ENCODE peak calls at places on chromosomes 11 and 22, in seven cellular contexts. One of them, this sample, is unnamed.

GRCh38 chr11:12044799-12045198 is 36.4 kb upstream of the DKK3 start:
- DNase-seq in AG09319: no peak
- DNase-seq in activated naive CD8-positive, alpha-beta T cell treated with anti-CD3 and anti-CD28 coated beads, Interleukin-2, amount 50 U/mL, for 16 hours: no peak
- DNase-seq in IMR-90: no peak
- DNase-seq in stromal cell of bone marrow: no peak
- DNase-seq in HAP-1: no peak
- DNase-seq in neuronal stem cell: no peak
- DNase-seq in this sample: no peak

GRCh38 chr22:37747090-37747714 is 50.4 kb downstream of the TRIOBP start:
- DNase-seq in AG09319: no peak
- DNase-seq in activated naive CD8-positive, alpha-beta T cell treated with anti-CD3 and anti-CD28 coated beads, Interleukin-2, amount 50 U/mL, for 16 hours: no peak
- DNase-seq in IMR-90: peak; percentile 66
- DNase-seq in stromal cell of bone marrow: no peak
- DNase-seq in HAP-1: peak; percentile 22
- DNase-seq in neuronal stem cell: no peak
- DNase-seq in this sample: no peak

GRCh38 chr11:76752321-76753175 is 30.6 kb upstream of the TSKU start:
- DNase-seq in AG09319: peak; percentile 88
- DNase-seq in activated naive CD8-positive, alpha-beta T cell treated with anti-CD3 and anti-CD28 coated beads, Interleukin-2, amount 50 U/mL, for 16 hours: no peak
- DNase-seq in IMR-90: peak; percentile 88
- DNase-seq in stromal cell of bone marrow: peak; percentile 93
- DNase-seq in HAP-1: no peak
- DNase-seq in neuronal stem cell: no peak
- DNase-seq in this sample: peak; percentile 66

GRCh38 chr11:106491751-106492150 is 414.3 kb downstream of the AASDHPPT start:
- DNase-seq in AG09319: no peak
- DNase-seq in activated naive CD8-positive, alpha-beta T cell treated with anti-CD3 and anti-CD28 coated beads, Interleukin-2, amount 50 U/mL, for 16 hours: no peak
- DNase-seq in IMR-90: no peak
- DNase-seq in stromal cell of bone marrow: no peak
- DNase-seq in HAP-1: no peak
- DNase-seq in neuronal stem cell: no peak
- DNase-seq in this sample: no peak

GRCh38 chr11:10030122-10030490 is 263.9 kb downstream of the SBF2 start:
- DNase-seq in AG09319: no peak
- DNase-seq in activated naive CD8-positive, alpha-beta T cell treated with anti-CD3 and anti-CD28 coated beads, Interleukin-2, amount 50 U/mL, for 16 hours: no peak
- DNase-seq in IMR-90: no peak
- DNase-seq in stromal cell of bone marrow: no peak
- DNase-seq in HAP-1: no peak
- DNase-seq in neuronal stem cell: no peak
- DNase-seq in this sample: no peak

GRCh38 chr11:119316729-119317591 is at the start of gene MCAM:
- DNase-seq in AG09319: no peak
- DNase-seq in activated naive CD8-positive, alpha-beta T cell treated with anti-CD3 and anti-CD28 coated beads, Interleukin-2, amount 50 U/mL, for 16 hours: no peak
- DNase-seq in IMR-90: peak; percentile 48
- DNase-seq in stromal cell of bone marrow: no peak
- DNase-seq in HAP-1: peak; percentile 72
- DNase-seq in neuronal stem cell: no peak
- DNase-seq in this sample: no peak

GRCh38 chr11:116406042-116406441 is 366.7 kb downstream of the BUD13 start:
- DNase-seq in AG09319: no peak
- DNase-seq in activated naive CD8-positive, alpha-beta T cell treated with anti-CD3 and anti-CD28 coated beads, Interleukin-2, amount 50 U/mL, for 16 hours: no peak
- DNase-seq in IMR-90: no peak
- DNase-seq in stromal cell of bone marrow: no peak
- DNase-seq in HAP-1: no peak
- DNase-seq in neuronal stem cell: no peak
- DNase-seq in this sample: no peak

GRCh38 chr11:131750152-131750551 is 379.7 kb downstream of the NTM start:
- DNase-seq in AG09319: no peak
- DNase-seq in activated naive CD8-positive, alpha-beta T cell treated with anti-CD3 and anti-CD28 coated beads, Interleukin-2, amount 50 U/mL, for 16 hours: no peak
- DNase-seq in IMR-90: no peak
- DNase-seq in stromal cell of bone marrow: no peak
- DNase-seq in HAP-1: no peak
- DNase-seq in neuronal stem cell: no peak
- DNase-seq in this sample: no peak

GRCh38 chr22:28231423-28231822 is 312.4 kb upstream of the PITPNB start:
- DNase-seq in AG09319: no peak
- DNase-seq in activated naive CD8-positive, alpha-beta T cell treated with anti-CD3 and anti-CD28 coated beads, Interleukin-2, amount 50 U/mL, for 16 hours: no peak
- DNase-seq in IMR-90: peak; percentile 52
- DNase-seq in stromal cell of bone marrow: no peak
- DNase-seq in HAP-1: peak; percentile 35
- DNase-seq in neuronal stem cell: peak; percentile 33
- DNase-seq in this sample: peak; percentile 49

GRCh38 chr11:86473991-86474833 is 99.5 kb downstream of the CCDC81 start:
- DNase-seq in AG09319: no peak
- DNase-seq in activated naive CD8-positive, alpha-beta T cell treated with anti-CD3 and anti-CD28 coated beads, Interleukin-2, amount 50 U/mL, for 16 hours: no peak
- DNase-seq in IMR-90: peak; percentile 86
- DNase-seq in stromal cell of bone marrow: no peak
- DNase-seq in HAP-1: no peak
- DNase-seq in neuronal stem cell: no peak
- DNase-seq in this sample: no peak

GRCh38 chr11:107716884-107717532 is 5.2 kb upstream of the SLN start:
- DNase-seq in AG09319: no peak
- DNase-seq in activated naive CD8-positive, alpha-beta T cell treated with anti-CD3 and anti-CD28 coated beads, Interleukin-2, amount 50 U/mL, for 16 hours: no peak
- DNase-seq in IMR-90: no peak
- DNase-seq in stromal cell of bone marrow: no peak
- DNase-seq in HAP-1: no peak
- DNase-seq in neuronal stem cell: no peak
- DNase-seq in this sample: no peak

GRCh38 chr11:77121096-77121640 is 6.9 kb upstream of the MYO7A start:
- DNase-seq in AG09319: no peak
- DNase-seq in activated naive CD8-positive, alpha-beta T cell treated with anti-CD3 and anti-CD28 coated beads, Interleukin-2, amount 50 U/mL, for 16 hours: no peak
- DNase-seq in IMR-90: no peak
- DNase-seq in stromal cell of bone marrow: no peak
- DNase-seq in HAP-1: no peak
- DNase-seq in neuronal stem cell: no peak
- DNase-seq in this sample: no peak

GRCh38 chr11:17599460-17599925 is 52.4 kb downstream of the OTOG start:
- DNase-seq in AG09319: no peak
- DNase-seq in activated naive CD8-positive, alpha-beta T cell treated with anti-CD3 and anti-CD28 coated beads, Interleukin-2, amount 50 U/mL, for 16 hours: no peak
- DNase-seq in IMR-90: no peak
- DNase-seq in stromal cell of bone marrow: no peak
- DNase-seq in HAP-1: peak; percentile 4
- DNase-seq in neuronal stem cell: no peak
- DNase-seq in this sample: no peak

GRCh38 chr11:8224711-8225110 is 39.0 kb downstream of the LMO1 start:
- DNase-seq in AG09319: no peak
- DNase-seq in activated naive CD8-positive, alpha-beta T cell treated with anti-CD3 and anti-CD28 coated beads, Interleukin-2, amount 50 U/mL, for 16 hours: no peak
- DNase-seq in IMR-90: no peak
- DNase-seq in stromal cell of bone marrow: no peak
- DNase-seq in HAP-1: no peak
- DNase-seq in neuronal stem cell: no peak
- DNase-seq in this sample: no peak

GRCh38 chr11:74417379-74417804 is 19.2 kb upstream of the PGM2L1 start:
- DNase-seq in AG09319: no peak
- DNase-seq in activated naive CD8-positive, alpha-beta T cell treated with anti-CD3 and anti-CD28 coated beads, Interleukin-2, amount 50 U/mL, for 16 hours: no peak
- DNase-seq in IMR-90: peak; percentile 54
- DNase-seq in stromal cell of bone marrow: no peak
- DNase-seq in HAP-1: peak; percentile 47
- DNase-seq in neuronal stem cell: no peak
- DNase-seq in this sample: no peak

GRCh38 chr22:23838686-23839468 is at the start of gene DERL3:
- DNase-seq in AG09319: peak; percentile 81
- DNase-seq in activated naive CD8-positive, alpha-beta T cell treated with anti-CD3 and anti-CD28 coated beads, Interleukin-2, amount 50 U/mL, for 16 hours: peak; percentile 93
- DNase-seq in IMR-90: peak; percentile 93
- DNase-seq in stromal cell of bone marrow: peak; percentile 88
- DNase-seq in HAP-1: peak; percentile 100
- DNase-seq in neuronal stem cell: peak; percentile 93
- DNase-seq in this sample: peak; percentile 93

GRCh38 chr11:70522613-70523311 is 124.4 kb downstream of the CTTN start:
- DNase-seq in AG09319: no peak
- DNase-seq in activated naive CD8-positive, alpha-beta T cell treated with anti-CD3 and anti-CD28 coated beads, Interleukin-2, amount 50 U/mL, for 16 hours: no peak
- DNase-seq in IMR-90: no peak
- DNase-seq in stromal cell of bone marrow: no peak
- DNase-seq in HAP-1: no peak
- DNase-seq in neuronal stem cell: peak; percentile 24
- DNase-seq in this sample: no peak

GRCh38 chr11:117217141-117217609 is 14.7 kb downstream of the PCSK7 start:
- DNase-seq in AG09319: no peak
- DNase-seq in activated naive CD8-positive, alpha-beta T cell treated with anti-CD3 and anti-CD28 coated beads, Interleukin-2, amount 50 U/mL, for 16 hours: no peak
- DNase-seq in IMR-90: peak; percentile 88
- DNase-seq in stromal cell of bone marrow: no peak
- DNase-seq in HAP-1: no peak
- DNase-seq in neuronal stem cell: no peak
- DNase-seq in this sample: no peak

GRCh38 chr22:37242395-37242918 is 1.6 kb downstream of the RAC2 start:
- DNase-seq in AG09319: no peak
- DNase-seq in activated naive CD8-positive, alpha-beta T cell treated with anti-CD3 and anti-CD28 coated beads, Interleukin-2, amount 50 U/mL, for 16 hours: peak; percentile 80
- DNase-seq in IMR-90: peak; percentile 38
- DNase-seq in stromal cell of bone marrow: no peak
- DNase-seq in HAP-1: no peak
- DNase-seq in neuronal stem cell: no peak
- DNase-seq in this sample: no peak

GRCh38 chr11:6647282-6647679 is 8.3 kb downstream of the DCHS1 start:
- DNase-seq in AG09319: no peak
- DNase-seq in activated naive CD8-positive, alpha-beta T cell treated with anti-CD3 and anti-CD28 coated beads, Interleukin-2, amount 50 U/mL, for 16 hours: no peak
- DNase-seq in IMR-90: peak; percentile 56
- DNase-seq in stromal cell of bone marrow: no peak
- DNase-seq in HAP-1: no peak
- DNase-seq in neuronal stem cell: no peak
- DNase-seq in this sample: no peak

GRCh38 chr11:83004855-83005556 is 66.7 kb downstream of the RAB30 start:
- DNase-seq in AG09319: no peak
- DNase-seq in activated naive CD8-positive, alpha-beta T cell treated with anti-CD3 and anti-CD28 coated beads, Interleukin-2, amount 50 U/mL, for 16 hours: no peak
- DNase-seq in IMR-90: no peak
- DNase-seq in stromal cell of bone marrow: no peak
- DNase-seq in HAP-1: no peak
- DNase-seq in neuronal stem cell: no peak
- DNase-seq in this sample: no peak

GRCh38 chr11:86456075-86456939 is 81.6 kb downstream of the CCDC81 start:
- DNase-seq in AG09319: peak; percentile 49
- DNase-seq in activated naive CD8-positive, alpha-beta T cell treated with anti-CD3 and anti-CD28 coated beads, Interleukin-2, amount 50 U/mL, for 16 hours: peak; percentile 52
- DNase-seq in IMR-90: peak; percentile 80
- DNase-seq in stromal cell of bone marrow: no peak
- DNase-seq in HAP-1: peak; percentile 92
- DNase-seq in neuronal stem cell: peak; percentile 88
- DNase-seq in this sample: peak; percentile 25

GRCh38 chr11:86688398-86689179 is 16.2 kb upstream of the ME3 start:
- DNase-seq in AG09319: peak; percentile 42
- DNase-seq in activated naive CD8-positive, alpha-beta T cell treated with anti-CD3 and anti-CD28 coated beads, Interleukin-2, amount 50 U/mL, for 16 hours: no peak
- DNase-seq in IMR-90: peak; percentile 91
- DNase-seq in stromal cell of bone marrow: no peak
- DNase-seq in HAP-1: no peak
- DNase-seq in neuronal stem cell: no peak
- DNase-seq in this sample: no peak

GRCh38 chr11:23404225-23405160 is 544.2 kb upstream of the CCDC179 start:
- DNase-seq in AG09319: no peak
- DNase-seq in activated naive CD8-positive, alpha-beta T cell treated with anti-CD3 and anti-CD28 coated beads, Interleukin-2, amount 50 U/mL, for 16 hours: no peak
- DNase-seq in IMR-90: no peak
- DNase-seq in stromal cell of bone marrow: no peak
- DNase-seq in HAP-1: no peak
- DNase-seq in neuronal stem cell: no peak
- DNase-seq in this sample: no peak